ENCODE peak calls at places on chromosomes 2 and 18, in eight cellular contexts. R is GOT3; F is astrocyte of the hippocampus; T is colonic mucosa; Z is stimulated activated CD8-positive, alpha-beta memory T cell treated with anti-CD3 and anti-CD28 coated beads, Interleukin-15, amount 100 ng/mL, for 1 hour; P is anterior cingulate cortex; X is stimulated activated CD4-positive, alpha-beta T cell treated with anti-CD3 and anti-CD28 coated beads, Interleukin-1b, Interleukin-23, amount 100 ng/mL, for 24 hours; I is activated T-cell treated with anti-CD3 and anti-CD28 coated beads, Interleukin-2, amount 50 U/mL, for 72 hours. M is an unnamed sample.

GRCh38 chr18:7982216-7982615 is 415.1 kb downstream of the PTPRM start:
- DNase-seq in R (no peak), F (no peak), T (no peak), Z (no peak), P (no peak), X (no peak), I (no peak), M (no peak)

GRCh38 chr18:77065221-77065981 is 67.2 kb downstream of the MBP start:
- DNase-seq in R (peak), F (peak), T (no peak), Z (no peak), P (no peak), X (no peak), I (peak), M (peak)

GRCh38 chr2:120823551-120823950 is 87.9 kb downstream of the GLI2 start:
- DNase-seq in R (no peak), F (no peak), T (no peak), Z (no peak), P (no peak), X (no peak), I (no peak), M (no peak)

GRCh38 chr2:72630767-72631166 is 195.1 kb downstream of the EXOC6B start:
- DNase-seq in R (no peak), F (no peak), T (no peak), Z (no peak), P (no peak), X (no peak), I (no peak), M (no peak)

GRCh38 chr2:210224660-210225460 is at the start of gene ACADL:
- DNase-seq in R (no peak), F (peak), T (peak), Z (no peak), P (peak), X (no peak), I (peak), M (peak)

GRCh38 chr2:85318222-85319182 is 9.3 kb downstream of the TGOLN2 start:
- DNase-seq in R (no peak), F (peak), T (no peak), Z (no peak), P (no peak), X (no peak), I (peak), M (no peak)

GRCh38 chr2:67036446-67036845 is 360.7 kb upstream of the ETAA1 start:
- DNase-seq in R (no peak), F (no peak), T (no peak), Z (no peak), P (no peak), X (no peak), I (no peak), M (no peak)

GRCh38 chr2:6929196-6929874 is 12.1 kb downstream of the RNF144A start:
- DNase-seq in R (no peak), F (no peak), T (no peak), Z (no peak), P (no peak), X (no peak), I (no peak), M (no peak)

GRCh38 chr18:68769423-68769822 is 28.5 kb upstream of the CCDC102B start:
- DNase-seq in R (no peak), F (no peak), T (peak), Z (no peak), P (no peak), X (no peak), I (no peak), M (no peak)

GRCh38 chr2:100984892-100985307 is 17.2 kb upstream of the RPL31 start:
- DNase-seq in R (no peak), F (peak), T (peak), Z (peak), P (peak), X (peak), I (peak), M (peak)

GRCh38 chr2:46275995-46276394 is 21.2 kb upstream of the EPAS1 start:
- DNase-seq in R (no peak), F (peak), T (peak), Z (no peak), P (no peak), X (no peak), I (peak), M (no peak)

GRCh38 chr2:65277791-65278449 is 50.3 kb downstream of the ACTR2 start:
- DNase-seq in R (no peak), F (no peak), T (no peak), Z (no peak), P (no peak), X (no peak), I (no peak), M (no peak)

GRCh38 chr2:237324446-237325236 is 89.3 kb downstream of the COL6A3 start:
- DNase-seq in R (no peak), F (no peak), T (no peak), Z (no peak), P (no peak), X (no peak), I (no peak), M (no peak)

GRCh38 chr18:48693625-48694262 is 154.9 kb downstream of the CTIF start:
- DNase-seq in R (no peak), F (no peak), T (no peak), Z (no peak), P (no peak), X (no peak), I (no peak), M (no peak)

GRCh38 chr2:98455494-98455976 is 10.9 kb downstream of the INPP4A start:
- DNase-seq in R (no peak), F (no peak), T (no peak), Z (no peak), P (no peak), X (no peak), I (no peak), M (no peak)

GRCh38 chr2:199977984-199978415 is 22.6 kb downstream of the MAIP1 start:
- DNase-seq in R (peak), F (peak), T (peak), Z (no peak), P (no peak), X (no peak), I (peak), M (no peak)

GRCh38 chr2:15559379-15559778 is 1.8 kb downstream of the NBAS start:
- DNase-seq in R (no peak), F (no peak), T (no peak), Z (no peak), P (no peak), X (no peak), I (no peak), M (no peak)

GRCh38 chr2:111930875-111931274 is 32.5 kb downstream of the MERTK start:
- DNase-seq in R (peak), F (peak), T (no peak), Z (no peak), P (no peak), X (no peak), I (peak), M (no peak)

GRCh38 chr2:142234701-142235100 is 103.9 kb upstream of the LRP1B start:
- DNase-seq in R (no peak), F (peak), T (no peak), Z (no peak), P (no peak), X (no peak), I (no peak), M (no peak)

GRCh38 chr18:21656402-21656801 is 44.3 kb downstream of the SNRPD1 start:
- DNase-seq in R (no peak), F (no peak), T (no peak), Z (no peak), P (no peak), X (no peak), I (no peak), M (no peak)

GRCh38 chr2:120599064-120599463 is 136.6 kb upstream of the GLI2 start:
- DNase-seq in R (no peak), F (no peak), T (no peak), Z (no peak), P (no peak), X (no peak), I (no peak), M (no peak)

GRCh38 chr2:7083580-7084509 is 166.6 kb downstream of the RNF144A start:
- DNase-seq in R (no peak), F (peak), T (no peak), Z (no peak), P (no peak), X (no peak), I (peak), M (no peak)